ENCODE peak calls at places on chromosomes 4 and X, in five cellular contexts. W is NCI-H1105; C is prostate gland; Z is activated T-cell treated with anti-CD3 and anti-CD28 coated beads, Interleukin-2, amount 50 U/mL, for 1 hour; D is A673. E is an unnamed sample.

GRCh38 chrX:105972690-105973386 is 65.7 kb downstream of the SERPINA7 start:
- DNase-seq in W (no peak), D (no peak), Z (no peak), C (no peak), E (no peak)

GRCh38 chr4:13399257-13399656 is 84.9 kb downstream of the RAB28 start:
- DNase-seq in C (no peak), Z (no peak), W (no peak), D (no peak), E (no peak)

GRCh38 chr4:144894525-144894924 is 203.5 kb downstream of the ANAPC10 start:
- DNase-seq in D (no peak), Z (no peak), W (no peak), C (no peak), E (no peak)

GRCh38 chr4:123870283-123870876 is 473.8 kb downstream of the SPRY1 start:
- DNase-seq in C (no peak), D (no peak), Z (no peak), W (no peak), E (no peak)

GRCh38 chrX:84118769-84119168 is 69.2 kb downstream of the RPS6KA6 start:
- DNase-seq in W (no peak), Z (no peak), C (no peak), D (no peak), E (no peak)

GRCh38 chrX:65034292-65034640 is 58.0 kb upstream of the ZC4H2 start:
- DNase-seq in D (no peak), Z (no peak), W (no peak), C (no peak), E (no peak)

GRCh38 chr4:83964996-83965541 is 429.2 kb downstream of the GPAT3 start:
- DNase-seq in C (no peak), D (no peak), Z (no peak), W (no peak), E (no peak)

GRCh38 chr4:7876096-7876993 is 63.3 kb downstream of the AFAP1 start:
- DNase-seq in Z (peak), W (no peak), C (no peak), D (peak), E (no peak)

GRCh38 chr4:1855334-1856070 is 454 bp downstream of the LETM1 start:
- DNase-seq in C (no peak), Z (peak), D (no peak), W (no peak), E (no peak)

GRCh38 chrX:105564536-105564935 is 257.8 kb upstream of the NRK start:
- DNase-seq in Z (no peak), D (no peak), C (no peak), W (no peak), E (no peak)

GRCh38 chr4:23788460-23788859 is 101.4 kb downstream of the PPARGC1A start:
- DNase-seq in Z (no peak), C (no peak), W (no peak), D (no peak), E (no peak)

GRCh38 chrX:38627683-38628082 is 66.3 kb downstream of the TSPAN7 start:
- DNase-seq in D (peak), W (no peak), C (no peak), Z (no peak), E (no peak)

GRCh38 chr4:122635205-122635604 is 14.3 kb upstream of the IL21 start:
- DNase-seq in W (no peak), D (no peak), C (no peak), Z (no peak), E (no peak)

GRCh38 chrX:73668779-73669178 is 105.8 kb downstream of the CHIC1 start:
- DNase-seq in Z (no peak), W (no peak), D (no peak), C (no peak), E (no peak)

GRCh38 chrX:101658661-101659477 is 781 bp downstream of the ARMCX2 start:
- DNase-seq in D (peak), W (peak), C (peak), Z (peak), E (peak)

GRCh38 chr4:77797239-77797638 is 21.9 kb downstream of the CNOT6L start:
- DNase-seq in C (no peak), D (no peak), Z (no peak), W (no peak), E (no peak)

GRCh38 chrX:153521034-153521433 is 3.6 kb downstream of the ATP2B3 start:
- DNase-seq in Z (no peak), C (peak), W (no peak), D (peak), E (no peak)

GRCh38 chr4:4864940-4865704 is 5.7 kb downstream of the MSX1 start:
- DNase-seq in Z (no peak), W (no peak), D (no peak), C (no peak), E (no peak)

GRCh38 chr4:81165853-81166430 is 49.1 kb downstream of the PRKG2 start:
- DNase-seq in D (peak), W (no peak), C (no peak), Z (no peak), E (no peak)

GRCh38 chrX:9466115-9466495 is 1.2 kb downstream of the TBL1X start:
- DNase-seq in D (peak), C (peak), W (no peak), Z (peak), E (peak)

GRCh38 chrX:23919706-23920320 is 12.0 kb downstream of the CXorf58 start:
- DNase-seq in W (no peak), C (no peak), Z (no peak), D (no peak), E (no peak)

GRCh38 chr4:153468587-153468986 is 2.4 kb downstream of the TMEM131L start:
- DNase-seq in W (no peak), D (peak), C (no peak), Z (no peak), E (no peak)

GRCh38 chr4:72449705-72450104 is 119.3 kb downstream of the ADAMTS3 start:
- DNase-seq in C (no peak), Z (no peak), W (no peak), D (no peak), E (no peak)

GRCh38 chrX:123884809-123885408 is 25.1 kb downstream of the XIAP start:
- DNase-seq in D (peak), C (peak), Z (no peak), W (peak), E (no peak)

GRCh38 chr4:184280591-184281071 is 63.0 kb upstream of the ENPP6 start:
- DNase-seq in W (no peak), Z (no peak), C (peak), D (no peak), E (no peak)

GRCh38 chrX:107581923-107582322 is 46.4 kb upstream of the PRPS1 start:
- DNase-seq in C (no peak), W (no peak), Z (no peak), D (no peak), E (no peak)

GRCh38 chrX:77652095-77652494 is 133.9 kb downstream of the ATRX start:
- DNase-seq in Z (no peak), C (no peak), W (no peak), D (no peak), E (no peak)

GRCh38 chrX:50471390-50471789 is 765 bp upstream of the DGKK start:
- DNase-seq in Z (no peak), C (no peak), W (no peak), D (no peak), E (no peak)

GRCh38 chr4:82124365-82124764 is 249.4 kb downstream of the HNRNPD start:
- DNase-seq in Z (no peak), D (peak), W (no peak), C (no peak), E (no peak)

GRCh38 chrX:140756948-140757347 is 47.4 kb downstream of the LINC00632 start:
- DNase-seq in W (no peak), D (no peak), Z (no peak), C (no peak), E (no peak)

GRCh38 chrX:51860679-51861078 is 32.7 kb upstream of the MAGED1 start:
- DNase-seq in W (peak), C (peak), D (peak), Z (no peak), E (no peak)

GRCh38 chrX:40061005-40061404 is 36.8 kb downstream of the BCOR start:
- DNase-seq in Z (no peak), C (no peak), D (no peak), W (no peak), E (no peak)